ENCODE peak calls at places on chromosomes 11 and 22, in five cellular contexts. One of them, this sample, is unnamed.
A peak's percentile ranks its signal among the peaks of the same experiment; 100 is the strongest.

GRCh38 chr11:12439615-12440014 is 62.2 kb downstream of the PARVA start:
- DNase-seq in psoas muscle: no peak
- DNase-seq in SHP77 treated with DMSO at 0.1 percent for 48 hours: no peak
- DNase-seq in retina: no peak
- DNase-seq in transverse colon: peak; percentile 35
- DNase-seq in this sample: no peak

GRCh38 chr11:44658451-44658850 is 68.3 kb upstream of the TSPAN18 start:
- DNase-seq in psoas muscle: no peak
- DNase-seq in SHP77 treated with DMSO at 0.1 percent for 48 hours: no peak
- DNase-seq in retina: no peak
- DNase-seq in transverse colon: no peak
- DNase-seq in this sample: no peak

GRCh38 chr11:9601041-9601875 is 27.8 kb downstream of the WEE1 start:
- DNase-seq in psoas muscle: peak; percentile 44
- DNase-seq in SHP77 treated with DMSO at 0.1 percent for 48 hours: no peak
- DNase-seq in retina: peak; percentile 63
- DNase-seq in transverse colon: peak; percentile 39
- DNase-seq in this sample: no peak

GRCh38 chr22:30079952-30080533 is at the start of gene HORMAD2:
- DNase-seq in psoas muscle: no peak
- DNase-seq in SHP77 treated with DMSO at 0.1 percent for 48 hours: no peak
- DNase-seq in retina: peak; percentile 88
- DNase-seq in transverse colon: peak; percentile 31
- DNase-seq in this sample: no peak

GRCh38 chr11:72971611-72972010 is 157.4 kb downstream of the ATG16L2 start:
- DNase-seq in psoas muscle: no peak
- DNase-seq in SHP77 treated with DMSO at 0.1 percent for 48 hours: no peak
- DNase-seq in retina: no peak
- DNase-seq in transverse colon: no peak
- DNase-seq in this sample: no peak

GRCh38 chr11:102171101-102171500 is 60.9 kb downstream of the YAP1 start:
- DNase-seq in psoas muscle: no peak
- DNase-seq in SHP77 treated with DMSO at 0.1 percent for 48 hours: no peak
- DNase-seq in retina: no peak
- DNase-seq in transverse colon: no peak
- DNase-seq in this sample: no peak

GRCh38 chr11:8239536-8240228 is 24.0 kb downstream of the LMO1 start:
- DNase-seq in psoas muscle: no peak
- DNase-seq in SHP77 treated with DMSO at 0.1 percent for 48 hours: no peak
- DNase-seq in retina: no peak
- DNase-seq in transverse colon: no peak
- DNase-seq in this sample: no peak

GRCh38 chr22:24155597-24156145 is 25.6 kb upstream of the SUSD2 start:
- DNase-seq in psoas muscle: peak; percentile 87
- DNase-seq in SHP77 treated with DMSO at 0.1 percent for 48 hours: no peak
- DNase-seq in retina: peak; percentile 46
- DNase-seq in transverse colon: peak; percentile 77
- DNase-seq in this sample: peak; percentile 84

GRCh38 chr11:103994111-103994510 is 42.3 kb upstream of the DDI1 start:
- DNase-seq in psoas muscle: no peak
- DNase-seq in SHP77 treated with DMSO at 0.1 percent for 48 hours: no peak
- DNase-seq in retina: no peak
- DNase-seq in transverse colon: no peak
- DNase-seq in this sample: no peak

GRCh38 chr22:35074583-35074982 is 8.6 kb downstream of the ISX start:
- DNase-seq in psoas muscle: no peak
- DNase-seq in SHP77 treated with DMSO at 0.1 percent for 48 hours: no peak
- DNase-seq in retina: no peak
- DNase-seq in transverse colon: no peak
- DNase-seq in this sample: no peak

GRCh38 chr11:106449756-106450155 is 372.3 kb downstream of the AASDHPPT start:
- DNase-seq in psoas muscle: no peak
- DNase-seq in SHP77 treated with DMSO at 0.1 percent for 48 hours: no peak
- DNase-seq in retina: no peak
- DNase-seq in transverse colon: no peak
- DNase-seq in this sample: no peak

GRCh38 chr11:16178273-16178672 is 178.1 kb downstream of the SOX6 start:
- DNase-seq in psoas muscle: no peak
- DNase-seq in SHP77 treated with DMSO at 0.1 percent for 48 hours: no peak
- DNase-seq in retina: no peak
- DNase-seq in transverse colon: no peak
- DNase-seq in this sample: no peak

GRCh38 chr11:8288166-8288772 is 24.6 kb upstream of the LMO1 start:
- DNase-seq in psoas muscle: no peak
- DNase-seq in SHP77 treated with DMSO at 0.1 percent for 48 hours: no peak
- DNase-seq in retina: no peak
- DNase-seq in transverse colon: no peak
- DNase-seq in this sample: no peak

GRCh38 chr11:130476922-130477491 is 28.6 kb downstream of the ADAMTS15 start:
- DNase-seq in psoas muscle: no peak
- DNase-seq in SHP77 treated with DMSO at 0.1 percent for 48 hours: no peak
- DNase-seq in retina: no peak
- DNase-seq in transverse colon: no peak
- DNase-seq in this sample: no peak

This sample was measured in stomach.